ENCODE peak calls at places on chromosome 6, in nine cellular contexts. Q, T, I, D, V, O, N, M and H are unnamed samples.

GRCh38 chr6:126650931-126651330 is 311.0 kb downstream of the CENPW start:
- DNase-seq in M (no peak), V (no peak), D (no peak), I (no peak), Q (no peak), O (no peak), N (no peak), T (no peak), H (no peak)

GRCh38 chr6:1770435-1770843 is 160.7 kb downstream of the FOXC1 start:
- DNase-seq in D (peak), M (no peak), V (no peak), Q (no peak), N (no peak), T (no peak), O (peak), I (no peak), H (no peak)

GRCh38 chr6:41713161-41713649 is 22.2 kb downstream of the TFEB start:
- DNase-seq in T (no peak), O (peak), V (no peak), M (peak), Q (peak), D (no peak), I (no peak), N (no peak), H (peak)

GRCh38 chr6:30213999-30214982 is 1.1 kb upstream of the TRIM26 start:
- DNase-seq in O (peak), Q (peak), D (peak), N (peak), M (peak), T (peak), V (peak), I (peak), H (peak)

GRCh38 chr6:41791306-41791705 is 3.8 kb downstream of the TOMM6 start:
- DNase-seq in O (no peak), I (no peak), D (no peak), N (no peak), Q (no peak), M (no peak), V (no peak), T (no peak), H (no peak)

GRCh38 chr6:73581293-73581692 is 60.5 kb upstream of the EEF1A1 start:
- DNase-seq in M (no peak), O (no peak), N (no peak), T (no peak), Q (no peak), D (no peak), I (no peak), V (no peak), H (no peak)

GRCh38 chr6:25327372-25327771 is 48.2 kb downstream of the CARMIL1 start:
- DNase-seq in D (no peak), I (no peak), Q (no peak), O (no peak), V (no peak), M (no peak), N (no peak), T (no peak), H (no peak)

GRCh38 chr6:125711013-125711675 is 38.3 kb upstream of the HEY2 start:
- DNase-seq in I (no peak), O (no peak), T (no peak), N (no peak), D (no peak), V (no peak), M (no peak), Q (no peak), H (no peak)

GRCh38 chr6:14896475-14896874 is 349.4 kb upstream of the JARID2 start:
- DNase-seq in D (no peak), T (no peak), M (no peak), N (no peak), Q (no peak), I (no peak), O (no peak), V (no peak), H (no peak)

GRCh38 chr6:131024565-131024964 is 38.5 kb downstream of the EPB41L2 start:
- DNase-seq in M (no peak), Q (no peak), T (no peak), N (no peak), V (no peak), I (no peak), D (no peak), O (no peak), H (no peak)